ENCODE peak calls at places on chromosomes 11 and 22, in seven cellular contexts. One of them, this sample, is unnamed.

GRCh38 chr11:72668645-72669347 is 5.4 kb downstream of the PDE2A start:
- DNase-seq in adrenal gland: no peak
- DNase-seq in prostate gland: no peak
- DNase-seq in breast epithelium: no peak
- DNase-seq in heart left ventricle: no peak
- DNase-seq in IMR-90: no peak
- DNase-seq in esophagus squamous epithelium: no peak
- DNase-seq in this sample: no peak

GRCh38 chr11:27722945-27723344 is 22.7 kb upstream of the BDNF start:
- DNase-seq in IMR-90: no peak
- DNase-seq in heart left ventricle: no peak
- DNase-seq in breast epithelium: no peak
- DNase-seq in esophagus squamous epithelium: no peak
- DNase-seq in adrenal gland: no peak
- DNase-seq in prostate gland: no peak
- DNase-seq in this sample: no peak

GRCh38 chr11:33444835-33445594 is 187.8 kb downstream of the HIPK3 start:
- DNase-seq in prostate gland: no peak
- DNase-seq in adrenal gland: no peak
- DNase-seq in IMR-90: peak; percentile 10
- DNase-seq in heart left ventricle: no peak
- DNase-seq in esophagus squamous epithelium: no peak
- DNase-seq in breast epithelium: no peak
- DNase-seq in this sample: no peak

GRCh38 chr11:133934599-133935550 is 21.9 kb downstream of the IGSF9B start:
- DNase-seq in prostate gland: no peak
- DNase-seq in adrenal gland: no peak
- DNase-seq in esophagus squamous epithelium: no peak
- DNase-seq in IMR-90: peak; percentile 19
- DNase-seq in breast epithelium: no peak
- DNase-seq in heart left ventricle: peak; percentile 92
- DNase-seq in this sample: no peak

GRCh38 chr11:66686801-66687750 is 9.4 kb upstream of the RBM4B start:
- DNase-seq in heart left ventricle: no peak
- DNase-seq in esophagus squamous epithelium: no peak
- DNase-seq in IMR-90: no peak
- DNase-seq in breast epithelium: no peak
- DNase-seq in prostate gland: peak; percentile 86
- DNase-seq in adrenal gland: no peak
- DNase-seq in this sample: no peak

GRCh38 chr11:62137276-62137861 is 13.6 kb downstream of the INCENP start:
- DNase-seq in adrenal gland: peak; percentile 15
- DNase-seq in breast epithelium: no peak
- DNase-seq in IMR-90: no peak
- DNase-seq in heart left ventricle: no peak
- DNase-seq in esophagus squamous epithelium: no peak
- DNase-seq in prostate gland: no peak
- DNase-seq in this sample: no peak

GRCh38 chr11:9905562-9905961 is 241.7 kb downstream of the SWAP70 start:
- DNase-seq in adrenal gland: no peak
- DNase-seq in esophagus squamous epithelium: no peak
- DNase-seq in heart left ventricle: no peak
- DNase-seq in breast epithelium: no peak
- DNase-seq in prostate gland: no peak
- DNase-seq in IMR-90: no peak
- DNase-seq in this sample: no peak

GRCh38 chr11:134471341-134472187 is 59.5 kb upstream of the B3GAT1 start:
- DNase-seq in adrenal gland: no peak
- DNase-seq in prostate gland: no peak
- DNase-seq in esophagus squamous epithelium: no peak
- DNase-seq in heart left ventricle: no peak
- DNase-seq in IMR-90: no peak
- DNase-seq in breast epithelium: no peak
- DNase-seq in this sample: no peak

GRCh38 chr11:120239713-120240640 is at the start of gene POU2F3:
- DNase-seq in prostate gland: no peak
- DNase-seq in IMR-90: no peak
- DNase-seq in esophagus squamous epithelium: no peak
- DNase-seq in heart left ventricle: no peak
- DNase-seq in breast epithelium: no peak
- DNase-seq in adrenal gland: no peak
- DNase-seq in this sample: no peak

GRCh38 chr11:120709808-120710207 is 198.3 kb downstream of the GRIK4 start:
- DNase-seq in esophagus squamous epithelium: no peak
- DNase-seq in IMR-90: no peak
- DNase-seq in heart left ventricle: no peak
- DNase-seq in adrenal gland: no peak
- DNase-seq in prostate gland: no peak
- DNase-seq in breast epithelium: no peak
- DNase-seq in this sample: no peak

GRCh38 chr11:57001674-57002401 is 13.1 kb downstream of the OR5AK2 start:
- DNase-seq in IMR-90: peak; percentile 21
- DNase-seq in prostate gland: no peak
- DNase-seq in heart left ventricle: no peak
- DNase-seq in esophagus squamous epithelium: no peak
- DNase-seq in adrenal gland: no peak
- DNase-seq in breast epithelium: no peak
- DNase-seq in this sample: no peak

GRCh38 chr11:119474682-119475596 is 52.0 kb upstream of the THY1 start:
- DNase-seq in heart left ventricle: peak; percentile 59
- DNase-seq in esophagus squamous epithelium: no peak
- DNase-seq in adrenal gland: peak; percentile 84
- DNase-seq in prostate gland: peak; percentile 54
- DNase-seq in breast epithelium: no peak
- DNase-seq in IMR-90: peak; percentile 82
- DNase-seq in this sample: peak; percentile 43

GRCh38 chr11:33262016-33262638 is 4.9 kb downstream of the HIPK3 start:
- DNase-seq in breast epithelium: no peak
- DNase-seq in heart left ventricle: no peak
- DNase-seq in adrenal gland: no peak
- DNase-seq in IMR-90: peak; percentile 24
- DNase-seq in prostate gland: no peak
- DNase-seq in esophagus squamous epithelium: no peak
- DNase-seq in this sample: no peak

GRCh38 chr22:22410121-22410520 is 98.4 kb downstream of the ZNF280B start:
- DNase-seq in esophagus squamous epithelium: no peak
- DNase-seq in IMR-90: no peak
- DNase-seq in prostate gland: no peak
- DNase-seq in heart left ventricle: peak; percentile 75
- DNase-seq in breast epithelium: no peak
- DNase-seq in adrenal gland: no peak
- DNase-seq in this sample: no peak

GRCh38 chr22:31572939-31573338 is 76.6 kb downstream of the SFI1 start:
- DNase-seq in heart left ventricle: no peak
- DNase-seq in prostate gland: no peak
- DNase-seq in IMR-90: no peak
- DNase-seq in breast epithelium: no peak
- DNase-seq in esophagus squamous epithelium: no peak
- DNase-seq in adrenal gland: no peak
- DNase-seq in this sample: no peak

GRCh38 chr22:19038728-19039447 is 83.3 kb downstream of the DGCR2 start:
- DNase-seq in breast epithelium: no peak
- DNase-seq in heart left ventricle: no peak
- DNase-seq in esophagus squamous epithelium: no peak
- DNase-seq in IMR-90: no peak
- DNase-seq in adrenal gland: no peak
- DNase-seq in prostate gland: no peak
- DNase-seq in this sample: no peak

GRCh38 chr11:33802414-33802950 is 28.2 kb upstream of the FBXO3 start:
- DNase-seq in IMR-90: peak; percentile 88
- DNase-seq in esophagus squamous epithelium: no peak
- DNase-seq in adrenal gland: peak; percentile 64
- DNase-seq in prostate gland: peak; percentile 23
- DNase-seq in heart left ventricle: peak; percentile 60
- DNase-seq in breast epithelium: no peak
- DNase-seq in this sample: peak; percentile 15

GRCh38 chr11:38491986-38492385 is 1894.0 kb upstream of the RAG2 start:
- DNase-seq in breast epithelium: no peak
- DNase-seq in heart left ventricle: no peak
- DNase-seq in adrenal gland: no peak
- DNase-seq in prostate gland: no peak
- DNase-seq in IMR-90: no peak
- DNase-seq in esophagus squamous epithelium: no peak
- DNase-seq in this sample: no peak

GRCh38 chr11:95487391-95487790 is 256.4 kb upstream of the SESN3 start:
- DNase-seq in breast epithelium: no peak
- DNase-seq in IMR-90: no peak
- DNase-seq in prostate gland: no peak
- DNase-seq in adrenal gland: no peak
- DNase-seq in esophagus squamous epithelium: no peak
- DNase-seq in heart left ventricle: no peak
- DNase-seq in this sample: no peak

GRCh38 chr11:103349595-103349994 is 240.4 kb downstream of the DYNC2H1 start:
- DNase-seq in esophagus squamous epithelium: no peak
- DNase-seq in heart left ventricle: no peak
- DNase-seq in prostate gland: no peak
- DNase-seq in adrenal gland: no peak
- DNase-seq in breast epithelium: no peak
- DNase-seq in IMR-90: no peak
- DNase-seq in this sample: no peak

GRCh38 chr22:46056169-46057041 is 79.4 kb upstream of the WNT7B start:
- DNase-seq in IMR-90: no peak
- DNase-seq in heart left ventricle: peak; percentile 50
- DNase-seq in adrenal gland: peak; percentile 58
- DNase-seq in prostate gland: no peak
- DNase-seq in breast epithelium: peak; percentile 55
- DNase-seq in esophagus squamous epithelium: no peak
- DNase-seq in this sample: no peak

GRCh38 chr22:46057206-46057605 is 80.2 kb upstream of the WNT7B start:
- DNase-seq in IMR-90: no peak
- DNase-seq in heart left ventricle: no peak
- DNase-seq in prostate gland: no peak
- DNase-seq in adrenal gland: peak; percentile 22
- DNase-seq in esophagus squamous epithelium: no peak
- DNase-seq in breast epithelium: peak; percentile 48
- DNase-seq in this sample: peak; percentile 31

GRCh38 chr22:46058591-46059519 is 81.9 kb upstream of the WNT7B start:
- DNase-seq in esophagus squamous epithelium: no peak
- DNase-seq in adrenal gland: peak; percentile 27
- DNase-seq in IMR-90: no peak
- DNase-seq in breast epithelium: peak; percentile 43
- DNase-seq in heart left ventricle: no peak
- DNase-seq in prostate gland: no peak
- DNase-seq in this sample: no peak

GRCh38 chr22:46055851-46056168 is 78.8 kb upstream of the WNT7B start:
- DNase-seq in esophagus squamous epithelium: no peak
- DNase-seq in IMR-90: no peak
- DNase-seq in breast epithelium: no peak
- DNase-seq in adrenal gland: no peak
- DNase-seq in prostate gland: no peak
- DNase-seq in heart left ventricle: peak; percentile 43
- DNase-seq in this sample: no peak

DNA sequence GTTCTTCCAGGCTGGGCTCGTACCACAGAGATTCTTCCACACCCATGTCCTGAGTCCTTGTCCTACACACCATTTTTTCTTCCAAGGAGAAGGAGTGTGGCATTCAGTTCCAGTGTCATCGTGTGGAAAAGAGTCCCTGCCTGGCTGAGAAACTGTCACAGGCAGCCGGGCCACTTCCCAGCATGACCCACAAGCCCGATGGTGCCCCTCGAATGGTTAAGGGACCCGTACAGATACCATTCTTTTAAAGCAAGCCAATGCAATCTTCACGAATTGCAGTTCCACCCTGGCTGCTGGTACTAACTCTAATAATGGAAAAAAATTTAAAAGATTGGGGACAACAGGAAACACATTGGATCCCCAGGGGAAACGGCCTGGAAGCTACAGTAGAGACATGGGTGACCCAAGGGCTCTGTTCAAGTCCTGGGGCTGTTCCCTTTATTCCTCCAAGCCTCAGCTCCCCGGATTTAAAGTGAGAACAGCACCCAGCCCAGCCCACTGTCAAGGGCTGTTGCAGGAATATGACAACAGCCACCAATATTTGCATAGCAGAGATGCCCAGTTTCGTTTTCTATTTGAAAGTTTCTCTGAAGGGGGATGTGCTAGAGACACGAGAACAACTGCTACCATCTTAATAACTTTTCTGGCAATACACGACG is 80.9 kb upstream of the WNT7B start:
- DNase-seq in breast epithelium: peak; percentile 61
- DNase-seq in prostate gland: peak; percentile 84
- DNase-seq in adrenal gland: peak; percentile 46
- DNase-seq in IMR-90: no peak
- DNase-seq in heart left ventricle: peak; percentile 65
- DNase-seq in esophagus squamous epithelium: no peak
- DNase-seq in this sample: no peak
- TF ChIP-seq POLR2A in breast epithelium: no peak
- TF ChIP-seq POLR2A in prostate gland: peak; percentile 82
- TF ChIP-seq POLR2A in adrenal gland: no peak
- TF ChIP-seq POLR2A in IMR-90: no peak
- TF ChIP-seq POLR2A in heart left ventricle: peak; percentile 50
- TF ChIP-seq POLR2A in esophagus squamous epithelium: peak; percentile 78
- TF ChIP-seq POLR2A in this sample: peak; percentile 61

DNA sequence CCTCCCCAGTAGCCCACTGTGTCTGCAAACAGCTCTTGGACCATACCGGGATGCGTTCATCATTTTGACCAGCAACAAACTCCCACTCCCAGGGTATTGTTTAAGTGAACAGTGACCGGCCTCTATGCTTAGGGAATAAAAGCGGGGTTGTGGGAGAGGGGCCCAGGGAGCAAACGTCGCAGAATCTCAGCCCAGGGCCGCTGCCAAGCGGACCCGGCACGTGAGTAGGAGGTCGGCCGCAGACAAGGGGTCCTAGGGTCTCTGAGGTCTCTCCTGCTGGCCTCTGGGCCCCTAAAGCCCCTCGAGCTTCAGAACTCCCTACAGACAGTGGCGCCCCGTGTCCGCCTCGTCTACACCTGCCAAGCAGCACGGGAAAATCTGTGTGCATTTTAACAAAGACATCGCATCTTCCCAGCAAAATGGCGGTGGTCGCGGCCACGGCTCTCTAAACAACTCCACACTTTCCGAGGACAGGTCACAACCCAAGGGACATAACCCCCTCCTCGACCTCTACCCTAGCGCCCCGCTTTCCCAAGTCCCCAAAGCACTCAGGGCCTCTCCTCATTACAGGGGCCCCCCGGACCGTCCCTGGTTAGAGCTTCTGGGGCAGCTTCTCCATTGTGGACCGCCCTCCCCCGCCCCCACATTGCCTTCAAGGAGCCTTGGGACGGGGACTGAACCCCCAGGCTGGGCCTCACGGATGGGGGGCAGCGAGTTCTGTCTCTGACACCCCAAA is 3.9 kb upstream of the GCAT start:
- DNase-seq in prostate gland: no peak
- DNase-seq in adrenal gland: peak; percentile 48
- DNase-seq in IMR-90: no peak
- DNase-seq in esophagus squamous epithelium: no peak
- DNase-seq in breast epithelium: no peak
- DNase-seq in heart left ventricle: no peak
- DNase-seq in this sample: no peak
- TF ChIP-seq POLR2A in prostate gland: no peak
- TF ChIP-seq POLR2A in adrenal gland: no peak
- TF ChIP-seq POLR2A in IMR-90: no peak
- TF ChIP-seq POLR2A in esophagus squamous epithelium: no peak
- TF ChIP-seq POLR2A in breast epithelium: no peak
- TF ChIP-seq POLR2A in heart left ventricle: no peak
- TF ChIP-seq POLR2A in this sample: no peak

GRCh38 chr22:26589845-26590524 is at the start of gene TPST2:
- DNase-seq in breast epithelium: peak; percentile 75
- DNase-seq in IMR-90: peak; percentile 65
- DNase-seq in heart left ventricle: peak; percentile 80
- DNase-seq in adrenal gland: peak; percentile 79
- DNase-seq in prostate gland: peak; percentile 76
- DNase-seq in esophagus squamous epithelium: no peak
- DNase-seq in this sample: peak; percentile 58
- TF ChIP-seq POLR2A in breast epithelium: peak; percentile 11
- TF ChIP-seq POLR2A in IMR-90: peak; percentile 72
- TF ChIP-seq POLR2A in heart left ventricle: peak; percentile 92
- TF ChIP-seq POLR2A in adrenal gland: no peak
- TF ChIP-seq POLR2A in prostate gland: peak; percentile 92
- TF ChIP-seq POLR2A in esophagus squamous epithelium: peak; percentile 92
- TF ChIP-seq POLR2A in this sample: peak; percentile 96

GRCh38 chr22:24554316-24555159 is at the start of gene GUCD1:
- DNase-seq in prostate gland: peak; percentile 24
- DNase-seq in breast epithelium: no peak
- DNase-seq in esophagus squamous epithelium: no peak
- DNase-seq in adrenal gland: peak; percentile 50
- DNase-seq in heart left ventricle: peak; percentile 34
- DNase-seq in IMR-90: peak; percentile 41
- DNase-seq in this sample: peak; percentile 27
- TF ChIP-seq POLR2A in prostate gland: peak; percentile 82
- TF ChIP-seq POLR2A in breast epithelium: peak; percentile 50
- TF ChIP-seq POLR2A in esophagus squamous epithelium: peak; percentile 89
- TF ChIP-seq POLR2A in adrenal gland: peak; percentile 68
- TF ChIP-seq POLR2A in heart left ventricle: peak; percentile 96
- TF ChIP-seq POLR2A in IMR-90: peak; percentile 62
- TF ChIP-seq POLR2A in this sample: peak; percentile 96